ENCODE peak calls at places on chromosomes 11 and 22, in four cellular contexts. D is NCI-H2081 treated with DMSO at 0.1 percent for 48 hours; O is HuH-7.5; S is naive thymus-derived CD8-positive, alpha-beta T cell. R is an unnamed sample.

GRCh38 chr22:45602824-45603301 is 68.8 kb upstream of the ATXN10 start:
- DNase-seq in D (no peak), O (no peak), S (no peak), R (no peak)

GRCh38 chr11:68954970-68955958 is 25.5 kb downstream of the MRGPRD start:
- DNase-seq in D (no peak), O (no peak), S (no peak), R (no peak)

GRCh38 chr11:111010391-111011354 is 234.9 kb upstream of the POU2AF2 start:
- DNase-seq in D (no peak), O (no peak), S (no peak), R (no peak)

GRCh38 chr11:63532799-63533475 is 3.7 kb upstream of the PLAAT4 start:
- DNase-seq in D (no peak), O (no peak), S (no peak), R (no peak)

GRCh38 chr11:77596626-77597025 is 6.9 kb downstream of the AQP11 start:
- DNase-seq in D (no peak), O (no peak), S (no peak), R (no peak)

GRCh38 chr11:27626269-27626937 is 73.9 kb downstream of the BDNF start:
- DNase-seq in D (no peak), O (no peak), S (no peak), R (no peak)

GRCh38 chr11:76671626-76672309 is 1.2 kb upstream of the LRRC32 start:
- DNase-seq in D (no peak), O (no peak), S (no peak), R (no peak)

GRCh38 chr11:124123587-124123986 is 8.3 kb downstream of the VWA5A start:
- DNase-seq in D (no peak), O (no peak), S (no peak), R (no peak)

GRCh38 chr11:62449451-62449851 is 30.6 kb downstream of the SCGB1A1 start:
- DNase-seq in D (no peak), O (no peak), S (no peak), R (no peak)

GRCh38 chr22:36761553-36762240 is 14.2 kb downstream of the IFT27 start:
- DNase-seq in D (no peak), O (no peak), S (no peak), R (no peak)

GRCh38 chr11:29448246-29448877 is 568.5 kb downstream of the KCNA4 start:
- DNase-seq in D (no peak), O (no peak), S (no peak), R (no peak)

R was measured in gastrocnemius medialis.